ENCODE peak calls at places on chromosomes 13 and 19, in eight cellular contexts. Y is Panc1, O is tibial nerve, B is ovary, W is psoas muscle, V is OCI-LY7, M is Peyer's patch, R is heart right ventricle. T is an unnamed sample.
A peak's percentile ranks its signal among the peaks of the same experiment; 100 is the strongest.

GRCh38 chr13:38582133-38582532 is 104.7 kb upstream of the FREM2 start:
- DNase-seq in Y (peak; percentile 5), O (peak; percentile 56), B (no peak), W (no peak), V (peak; percentile 41), M (no peak), R (peak; percentile 15), T (no peak)

GRCh38 chr13:23289917-23290357 is 109.2 kb downstream of the SGCG start:
- DNase-seq in Y (no peak), O (no peak), B (no peak), W (no peak), V (no peak), M (no peak), R (peak; percentile 49), T (no peak)

GRCh38 chr19:38420935-38421334 is 5.1 kb downstream of the RASGRP4 start:
- DNase-seq in Y (no peak), O (no peak), B (no peak), W (no peak), V (no peak), M (no peak), R (no peak), T (no peak)

GRCh38 chr13:102091231-102091630 is 310.6 kb downstream of the FGF14 start:
- DNase-seq in Y (no peak), O (no peak), B (no peak), W (no peak), V (no peak), M (no peak), R (no peak), T (no peak)

GRCh38 chr13:105442941-105443340 is 1092.5 kb downstream of the EFNB2 start:
- DNase-seq in Y (peak; percentile 0), O (peak; percentile 12), B (no peak), W (no peak), V (no peak), M (no peak), R (peak; percentile 29), T (no peak)

GRCh38 chr13:24220086-24220703 is 59.7 kb downstream of the SPATA13 start:
- DNase-seq in Y (peak; percentile 50), O (peak; percentile 83), B (no peak), W (no peak), V (peak; percentile 81), M (peak; percentile 77), R (peak; percentile 70), T (peak; percentile 50)

GRCh38 chr19:44684892-44685847 is 13.8 kb upstream of the CEACAM16 start:
- DNase-seq in Y (no peak), O (no peak), B (no peak), W (no peak), V (no peak), M (peak; percentile 77), R (peak; percentile 66), T (no peak)

GRCh38 chr13:51643882-51644281 is 59.6 kb downstream of the WDFY2 start:
- DNase-seq in Y (no peak), O (no peak), B (no peak), W (no peak), V (no peak), M (no peak), R (no peak), T (no peak)

GRCh38 chr19:56670401-56670960 is 1.1 kb downstream of the ZNF835 start:
- DNase-seq in Y (no peak), O (no peak), B (no peak), W (no peak), V (no peak), M (no peak), R (no peak), T (no peak)

GRCh38 chr13:87667686-87668085 is 3.5 kb upstream of the SLITRK5 start:
- DNase-seq in Y (no peak), O (no peak), B (no peak), W (no peak), V (no peak), M (no peak), R (no peak), T (no peak)

GRCh38 chr19:4557186-4557970 is 2.1 kb downstream of the SEMA6B start:
- DNase-seq in Y (no peak), O (no peak), B (no peak), W (no peak), V (peak; percentile 16), M (no peak), R (no peak), T (no peak)

GRCh38 chr13:30493670-30494381 is 28.1 kb upstream of the HMGB1 start:
- DNase-seq in Y (no peak), O (no peak), B (no peak), W (no peak), V (peak; percentile 12), M (no peak), R (no peak), T (no peak)

GRCh38 chr13:94454906-94455305 is 24.6 kb downstream of the DCT start:
- DNase-seq in Y (no peak), O (no peak), B (no peak), W (no peak), V (no peak), M (no peak), R (no peak), T (no peak)

GRCh38 chr19:18058208-18059009 is 28.3 kb downstream of the IL12RB1 start:
- DNase-seq in Y (no peak), O (peak; percentile 64), B (peak; percentile 83), W (peak; percentile 81), V (peak; percentile 85), M (peak; percentile 88), R (peak; percentile 84), T (peak; percentile 84)

GRCh38 chr13:26229080-26229615 is 7.0 kb upstream of the RNF6 start:
- DNase-seq in Y (no peak), O (no peak), B (no peak), W (no peak), V (no peak), M (no peak), R (no peak), T (no peak)

GRCh38 chr19:10270180-10270615 is 722 bp upstream of the ICAM1 start:
- DNase-seq in Y (no peak), O (peak; percentile 46), B (peak; percentile 54), W (peak; percentile 69), V (no peak), M (peak; percentile 94), R (peak; percentile 73), T (peak; percentile 87)

GRCh38 chr19:17240062-17240854 is 5.5 kb downstream of the NR2F6 start:
- DNase-seq in Y (no peak), O (no peak), B (no peak), W (no peak), V (no peak), M (no peak), R (no peak), T (no peak)

GRCh38 chr13:49376121-49376520 is 67.7 kb downstream of the CAB39L start:
- DNase-seq in Y (no peak), O (no peak), B (no peak), W (no peak), V (no peak), M (no peak), R (no peak), T (no peak)

GRCh38 chr19:40625406-40626120 is 24.4 kb downstream of the LTBP4 start:
- DNase-seq in Y (no peak), O (no peak), B (no peak), W (no peak), V (no peak), M (no peak), R (no peak), T (peak; percentile 51)

GRCh38 chr19:30669329-30670010 is 297.3 kb downstream of the ZNF536 start:
- DNase-seq in Y (peak; percentile 33), O (peak; percentile 80), B (peak; percentile 88), W (peak; percentile 59), V (peak; percentile 34), M (peak; percentile 80), R (peak; percentile 56), T (peak; percentile 69)

GRCh38 chr13:24683833-24684599 is 3.8 kb downstream of the ATP12A start:
- DNase-seq in Y (no peak), O (peak; percentile 59), B (no peak), W (peak; percentile 48), V (peak; percentile 84), M (peak; percentile 86), R (peak; percentile 43), T (peak; percentile 58)

GRCh38 chr13:104106705-104107393 is 1040.6 kb upstream of the SLC10A2 start:
- DNase-seq in Y (no peak), O (no peak), B (no peak), W (no peak), V (no peak), M (no peak), R (no peak), T (no peak)

GRCh38 chr13:82850644-82851043 is 1031.6 kb downstream of the SLITRK1 start:
- DNase-seq in Y (no peak), O (no peak), B (no peak), W (no peak), V (no peak), M (no peak), R (no peak), T (no peak)
- H3K4me1 ChIP-seq in Y (no peaks in the 10 kb centered on the region), O (no peaks in the 10 kb centered on the region), B (no peaks in the 10 kb centered on the region), W (no peaks in the 10 kb centered on the region), V (no peaks in the 10 kb centered on the region), M (no peaks in the 10 kb centered on the region), R (no peaks in the 10 kb centered on the region), T (no peaks in the 10 kb centered on the region)

DNA sequence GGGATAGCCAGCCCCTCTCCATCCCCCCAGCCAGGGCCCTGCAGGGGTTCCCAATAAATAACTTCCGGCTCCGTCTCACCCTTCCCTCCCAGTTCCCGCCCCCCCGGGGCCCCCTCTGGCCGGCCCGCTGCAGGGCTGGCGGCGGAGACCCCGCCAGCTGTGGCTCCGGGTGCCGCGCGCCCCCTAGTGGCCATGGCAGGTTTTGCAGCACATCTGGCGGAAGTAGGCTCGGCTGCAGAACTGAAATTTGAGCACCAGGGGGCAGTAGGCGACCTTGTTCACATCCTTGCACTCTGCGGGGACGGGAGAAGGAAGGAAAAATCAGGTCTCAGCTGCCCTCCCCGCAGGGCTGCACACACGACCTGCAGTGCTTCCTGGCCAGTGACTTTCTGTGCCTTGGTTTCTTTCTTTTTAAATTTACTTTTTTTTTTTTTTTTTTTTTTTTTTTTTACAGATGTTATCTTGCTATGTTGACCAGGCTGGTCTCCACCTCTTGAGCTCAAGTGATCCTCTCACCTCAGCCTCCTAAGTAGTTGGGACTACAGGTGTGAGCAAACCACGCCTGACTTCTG is 3.6 kb upstream of the MYO1F start:
- DNase-seq in Y (peak; percentile 53), O (peak; percentile 87), B (peak; percentile 89), W (peak; percentile 69), V (peak; percentile 84), M (peak; percentile 92), R (peak; percentile 82), T (peak; percentile 78)
- TF ChIP-seq CTCF in Y (peak; percentile 99), O (peak; percentile 100), B (peak; percentile 96), W (peak; percentile 84), V (peak; percentile 98), M (peak; percentile 100), R (peak; percentile 99), T (peak; percentile 98)

GRCh38 chr19:49763230-49763629 is at the start of gene TSKS:
- DNase-seq in Y (no peak), O (no peak), B (no peak), W (no peak), V (no peak), M (no peak), R (no peak), T (no peak)
- H3K4me1 ChIP-seq in Y (peaks cover 11% of the 10 kb centered on the region), O (no peaks in the 10 kb centered on the region), B (peaks cover 10% of the 10 kb centered on the region), W (peaks cover 4% of the 10 kb centered on the region), V (peaks cover 15% of the 10 kb centered on the region), M (peaks cover 5% of the 10 kb centered on the region), R (peaks cover 2% of the 10 kb centered on the region), T (peaks cover 13% of the 10 kb centered on the region)

DNA sequence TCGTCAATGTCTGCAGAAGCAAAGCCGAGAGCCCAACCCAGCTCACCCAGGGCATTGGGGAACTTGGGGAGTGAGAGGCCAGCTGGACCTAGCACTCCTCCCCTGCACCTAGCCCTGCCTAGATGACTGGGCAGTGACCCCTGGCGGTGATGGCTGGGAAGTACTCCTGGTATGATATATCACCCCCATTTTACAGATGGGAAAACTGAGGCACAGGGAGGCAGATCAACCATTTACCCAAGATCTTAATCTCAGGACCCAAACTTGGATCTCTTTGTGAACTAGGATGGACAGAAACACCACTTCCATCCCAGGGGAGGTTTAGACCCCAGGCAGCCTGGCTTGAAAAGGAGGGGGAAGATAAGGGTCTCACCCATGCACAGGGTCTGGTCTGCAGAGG is 43.5 kb downstream of the CCL25 start:
- DNase-seq in Y (no peak), O (no peak), B (no peak), W (no peak), V (peak; percentile 8), M (no peak), R (no peak), T (no peak)
- TF ChIP-seq CTCF in Y (no peak), O (no peak), B (no peak), W (no peak), V (peak; percentile 64), M (no peak), R (no peak), T (no peak)

T was measured in heart left ventricle.